ENCODE peak calls at places on chromosomes 11 and 22, in five cellular contexts. T is GM03348; G is progenitor cell of endocrine pancreas; U is stimulated activated CD4-positive, alpha-beta T cell treated with anti-CD3 and anti-CD28 coated beads, TNF-alpha, amount 100 ng/mL, for 24 hours; S is memory B cell. D is an unnamed sample.

GRCh38 chr11:114762437-114762836 is 84.1 kb downstream of the NXPE2 start:
- DNase-seq in G (peak), S (no peak), T (peak), U (no peak), D (no peak)

GRCh38 chr11:68840661-68841653 is 759 bp downstream of the CPT1A start:
- DNase-seq in G (peak), S (no peak), T (peak), U (no peak), D (no peak)

GRCh38 chr11:35330156-35330889 is 89.0 kb downstream of the SLC1A2 start:
- DNase-seq in G (no peak), T (no peak), U (no peak), S (no peak), D (no peak)

GRCh38 chr11:57426439-57426753 is 525 bp downstream of the SLC43A3 start:
- DNase-seq in S (peak), T (no peak), G (no peak), U (no peak), D (no peak)

GRCh38 chr11:71372693-71373657 is 75.2 kb downstream of the DHCR7 start:
- DNase-seq in G (no peak), U (no peak), T (peak), S (no peak), D (no peak)

GRCh38 chr22:41648431-41648830 is 27.3 kb downstream of the XRCC6 start:
- DNase-seq in G (no peak), S (no peak), T (no peak), U (no peak), D (no peak)

GRCh38 chr11:45774786-45775185 is 30.2 kb upstream of the SLC35C1 start:
- DNase-seq in U (no peak), T (peak), S (no peak), G (no peak), D (no peak)

GRCh38 chr11:64745219-64745522 is 1.2 kb upstream of the RASGRP2 start:
- DNase-seq in G (no peak), U (no peak), S (peak), T (no peak), D (no peak)

GRCh38 chr11:132649277-132649676 is 883.0 kb downstream of the OPCML start:
- DNase-seq in G (no peak), U (no peak), S (no peak), T (no peak), D (no peak)

GRCh38 chr22:26170112-26170492 is 840 bp downstream of the SEZ6L start:
- DNase-seq in T (no peak), S (no peak), G (no peak), U (no peak), D (no peak)

GRCh38 chr11:36265793-36266628 is 23.2 kb downstream of the COMMD9 start:
- DNase-seq in G (peak), S (peak), T (peak), U (peak), D (no peak)

GRCh38 chr22:50544078-50544745 is 1.5 kb upstream of the KLHDC7B start:
- DNase-seq in S (peak), U (peak), G (peak), T (peak), D (no peak)

GRCh38 chr11:24511518-24511917 is 14.7 kb downstream of the LUZP2 start:
- DNase-seq in G (no peak), S (no peak), U (no peak), T (no peak), D (no peak)

GRCh38 chr22:38504731-38505594 is 1.1 kb downstream of the DDX17 start:
- DNase-seq in G (no peak), U (no peak), S (peak), T (peak), D (no peak)

GRCh38 chr11:117836077-117836960 is 11.8 kb upstream of the FXYD2 start:
- DNase-seq in U (no peak), G (no peak), T (no peak), S (no peak), D (peak)

D was measured in type B pancreatic cell.